ENCODE peak calls at places on chromosomes 1 and 21, in six cellular contexts. A is cardiac muscle cell, Y is lower leg skin, F is endodermal cell, J is fibroblast of the aortic adventitia, N is tibial artery. Q is an unnamed sample.

GRCh38 chr1:156857532-156857931 is 1.4 kb downstream of the INSRR start:
- DNase-seq in A (no peak), Y (no peak), F (no peak), J (no peak), N (no peak), Q (no peak)

GRCh38 chr1:19639999-19640362 is 4.1 kb upstream of the NBL1 start:
- DNase-seq in A (no peak), Y (peak; percentile 67), F (no peak), J (no peak), N (no peak), Q (no peak)

GRCh38 chr1:159996653-159997052 is 35.1 kb downstream of the PIGM start:
- DNase-seq in A (peak; percentile 76), Y (no peak), F (no peak), J (peak; percentile 95), N (no peak), Q (no peak)

GRCh38 chr1:58999676-59000075 is 215.8 kb upstream of the JUN start:
- DNase-seq in A (no peak), Y (no peak), F (peak; percentile 6), J (no peak), N (no peak), Q (no peak)

GRCh38 chr1:233440952-233441401 is 113.5 kb downstream of the MAP3K21 start:
- DNase-seq in A (peak; percentile 81), Y (no peak), F (peak; percentile 81), J (peak; percentile 79), N (no peak), Q (peak; percentile 33)

GRCh38 chr21:35259452-35259851 is 210.3 kb upstream of the RUNX1 start:
- DNase-seq in A (no peak), Y (no peak), F (peak; percentile 54), J (no peak), N (no peak), Q (no peak)

GRCh38 chr1:15328785-15329480 is 80.8 kb upstream of the EFHD2 start:
- DNase-seq in A (peak; percentile 94), Y (no peak), F (peak; percentile 42), J (peak; percentile 87), N (peak; percentile 73), Q (no peak)

GRCh38 chr1:223748773-223749733 is 36.7 kb downstream of the CAPN2 start:
- DNase-seq in A (peak; percentile 73), Y (peak; percentile 95), F (peak; percentile 85), J (peak; percentile 62), N (peak; percentile 83), Q (peak; percentile 54)

GRCh38 chr1:231512147-231512698 is 16.2 kb upstream of the TSNAX start:
- DNase-seq in A (peak; percentile 27), Y (no peak), F (no peak), J (peak; percentile 91), N (no peak), Q (no peak)

GRCh38 chr1:86429830-86430229 is 5.9 kb downstream of the CLCA2 start:
- DNase-seq in A (peak; percentile 98), Y (no peak), F (no peak), J (peak; percentile 98), N (peak; percentile 77), Q (no peak)

GRCh38 chr1:65449214-65449823 is 28.9 kb downstream of the LEPR start:
- DNase-seq in A (no peak), Y (no peak), F (peak; percentile 70), J (no peak), N (no peak), Q (no peak)
- TF ChIP-seq CTCF in A (no peak), Y (no peak), F (peak; percentile 68), J (no peak), N (no peak), Q (no peak)

GRCh38 chr1:33624991-33625870 is 152.8 kb downstream of the ZSCAN20 start:
- DNase-seq in A (no peak), Y (peak; percentile 57), F (peak; percentile 85), J (no peak), N (no peak), Q (no peak)
- TF ChIP-seq CTCF in A (peak; percentile 22), Y (no peak), F (peak; percentile 75), J (peak; percentile 30), N (no peak), Q (peak; percentile 44)

DNA sequence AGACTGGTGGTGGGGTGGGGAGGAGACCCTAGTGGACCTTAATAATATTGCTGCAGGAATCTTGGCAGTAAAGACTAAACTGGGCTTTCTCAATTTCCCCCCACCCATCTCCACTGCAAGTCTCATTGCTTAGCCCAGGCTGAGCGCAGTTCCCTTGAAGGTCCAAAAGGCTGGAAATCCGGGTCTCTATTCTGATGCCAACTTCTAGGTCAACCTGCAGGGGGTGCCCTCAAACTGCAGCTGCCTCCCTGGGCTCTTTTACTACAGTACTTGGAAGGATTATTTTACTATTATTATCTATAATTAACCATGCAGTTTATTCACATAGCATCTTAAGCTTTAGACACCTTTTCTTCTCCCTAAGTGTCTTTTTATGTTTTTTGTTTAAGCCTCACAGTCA is 85.4 kb upstream of the WARS2 start:
- DNase-seq in A (no peak), Y (no peak), F (peak; percentile 63), J (no peak), N (no peak), Q (no peak)
- TF ChIP-seq CTCF in A (no peak), Y (no peak), F (peak; percentile 75), J (no peak), N (no peak), Q (no peak)

DNA sequence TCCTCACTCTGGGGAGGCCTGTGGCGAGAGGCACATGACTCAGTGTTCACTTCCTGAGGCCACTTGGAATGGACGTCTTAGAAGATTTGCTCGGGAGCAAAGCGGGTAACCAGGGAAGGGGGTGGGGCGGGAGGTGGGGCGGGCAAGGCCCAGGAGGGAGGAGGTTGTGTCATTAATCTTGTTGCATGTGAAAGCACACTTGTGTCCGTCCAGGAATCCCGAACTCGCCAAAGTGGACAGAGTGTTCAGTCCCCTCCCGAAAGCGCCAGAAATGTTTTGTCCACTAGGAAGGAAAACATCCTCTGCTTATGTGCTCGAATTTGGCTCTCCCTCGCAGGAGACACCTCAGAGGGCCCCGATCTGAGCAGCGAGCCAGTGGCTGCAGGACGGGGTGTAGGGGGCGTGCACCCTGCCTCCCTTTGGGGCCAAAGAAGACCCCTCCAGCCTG is 84.2 kb downstream of the SPSB1 start:
- DNase-seq in A (peak; percentile 67), Y (no peak), F (no peak), J (peak; percentile 92), N (peak; percentile 96), Q (no peak)
- TF ChIP-seq CTCF in A (no peak), Y (no peak), F (no peak), J (peak; percentile 15), N (peak; percentile 29), Q (no peak)

GRCh38 chr1:29845910-29846309 is 609.6 kb downstream of the PTPRU start:
- DNase-seq in A (no peak), Y (no peak), F (no peak), J (no peak), N (peak; percentile 34), Q (no peak)

GRCh38 chr1:29851666-29852065 is 615.3 kb downstream of the PTPRU start:
- DNase-seq in A (no peak), Y (peak; percentile 26), F (no peak), J (no peak), N (no peak), Q (no peak)

GRCh38 chr1:29852248-29852647 is 615.9 kb downstream of the PTPRU start:
- DNase-seq in A (no peak), Y (peak; percentile 59), F (no peak), J (no peak), N (peak; percentile 24), Q (no peak)

GRCh38 chr1:29850358-29850757 is 614.0 kb downstream of the PTPRU start:
- DNase-seq in A (no peak), Y (no peak), F (no peak), J (no peak), N (no peak), Q (no peak)

DNA sequence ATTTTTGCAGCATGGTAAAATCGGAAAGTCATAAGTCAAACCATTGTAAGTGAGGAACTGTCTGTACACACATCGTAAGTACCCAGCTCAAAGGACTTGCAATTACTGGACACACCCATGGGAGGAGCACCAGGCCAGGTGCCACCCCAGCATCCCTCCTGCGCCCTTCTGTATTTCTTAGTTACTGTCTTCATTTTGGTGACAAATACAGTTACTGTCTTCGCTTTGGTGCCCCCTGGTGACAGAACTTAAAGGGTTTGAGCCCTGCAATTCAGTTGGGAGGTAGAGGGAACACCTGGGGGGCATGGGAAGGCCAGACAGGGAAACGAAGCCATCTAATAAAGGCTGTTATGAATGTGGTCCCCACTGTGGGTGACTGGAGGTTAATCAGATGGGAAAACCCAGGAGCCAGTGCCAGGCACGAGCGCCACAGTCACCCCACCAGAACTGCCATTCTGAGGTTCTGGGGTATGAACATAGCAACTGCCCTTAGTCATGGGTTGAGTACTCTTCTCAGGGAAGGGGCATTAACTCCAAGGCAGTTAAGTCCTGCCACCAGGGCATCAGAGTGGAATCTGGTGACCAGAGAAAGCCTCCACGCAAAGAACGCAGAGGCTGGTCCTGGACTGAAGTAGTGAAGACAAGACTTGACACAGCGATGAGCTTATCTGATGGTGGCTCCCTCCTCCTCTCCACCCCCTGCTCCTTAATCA is 612.9 kb downstream of the PTPRU start:
- DNase-seq in A (peak; percentile 34), Y (peak; percentile 60), F (peak; percentile 88), J (peak; percentile 38), N (peak; percentile 51), Q (peak; percentile 37)
- TF ChIP-seq CTCF in A (peak; percentile 51), Y (no peak), F (peak; percentile 80), J (peak; percentile 51), N (peak; percentile 23), Q (peak; percentile 61)

GRCh38 chr21:30257773-30258172 is 25.0 kb downstream of the KRTAP24-1 start:
- DNase-seq in A (peak; percentile 75), Y (no peak), F (peak; percentile 74), J (peak; percentile 2), N (no peak), Q (no peak)
- TF ChIP-seq CTCF in A (peak; percentile 50), Y (no peak), F (peak; percentile 84), J (no peak), N (no peak), Q (peak; percentile 58)

GRCh38 chr1:206635080-206635982 is at the start of gene DYRK3:
- DNase-seq in A (peak; percentile 97), Y (peak; percentile 99), F (peak; percentile 96), J (peak; percentile 88), N (peak; percentile 96), Q (peak; percentile 90)
- TF ChIP-seq CTCF in A (no peak), Y (no peak), F (no peak), J (peak; percentile 0), N (peak; percentile 10), Q (no peak)

DNA sequence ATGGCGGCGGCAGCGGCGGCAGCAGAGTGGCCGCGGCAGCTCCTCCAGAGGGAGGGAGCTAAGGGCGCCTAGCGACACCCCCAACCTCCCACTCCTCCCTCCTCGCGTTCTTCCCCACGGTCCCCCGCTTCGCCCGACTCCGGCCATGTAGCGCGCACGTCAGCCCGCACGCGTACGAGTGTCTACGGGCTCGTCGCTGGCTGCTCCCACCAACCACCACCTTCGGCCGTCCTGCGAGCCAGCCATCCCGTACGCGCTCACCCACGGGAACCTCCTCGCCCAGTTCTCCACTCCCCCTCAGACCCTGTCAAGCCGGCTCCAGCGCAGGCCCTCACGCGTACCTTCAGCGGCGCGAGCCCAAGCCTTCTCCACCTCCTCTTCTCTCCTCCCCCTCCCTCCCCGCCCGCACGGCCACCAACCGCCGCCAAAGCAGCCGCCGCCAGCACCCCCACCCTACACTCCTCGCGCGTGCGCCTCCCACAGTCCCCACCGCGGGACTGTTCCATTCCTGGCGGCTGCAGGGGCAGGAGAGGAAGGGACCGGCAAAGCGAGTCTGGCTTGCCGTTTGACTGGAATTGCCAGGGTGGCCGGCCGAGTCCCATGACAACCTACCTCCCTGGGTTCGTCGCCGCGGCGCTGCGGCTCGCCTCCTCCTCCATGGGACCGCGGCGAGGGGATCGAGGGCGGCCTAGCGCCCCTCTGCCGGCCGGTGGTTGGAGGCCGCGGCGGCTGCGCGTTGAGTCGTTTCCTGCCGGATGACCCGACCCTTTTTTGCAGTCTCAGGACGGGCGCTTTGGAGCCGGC is at the start of the genes DAP3 and YY1AP1:
- DNase-seq in A (peak; percentile 94), Y (peak; percentile 98), F (peak; percentile 93), J (peak; percentile 85), N (peak; percentile 96), Q (peak; percentile 86)
- TF ChIP-seq CTCF in A (no peak), Y (no peak), F (peak; percentile 22), J (no peak), N (peak; percentile 8), Q (no peak)

GRCh38 chr1:194474701-194475100 is 1288.3 kb upstream of the B3GALT2 start:
- DNase-seq in A (no peak), Y (no peak), F (no peak), J (no peak), N (no peak), Q (no peak)
- TF ChIP-seq CTCF in A (no peak), Y (no peak), F (no peak), J (no peak), N (no peak), Q (no peak)